ENCODE peak calls at places on chromosomes 4 and X, in five cellular contexts. L is testis, T is omental fat pad, P is PC-3, U is AG04450. I is an unnamed sample.

GRCh38 chr4:140152015-140152703 is 1.8 kb downstream of the MAML3 start:
- DNase-seq in L (peak), T (no peak), P (peak), U (no peak), I (no peak)

GRCh38 chrX:150411656-150412055 is 48.5 kb downstream of the MAMLD1 start:
- DNase-seq in L (no peak), T (no peak), P (no peak), U (no peak), I (no peak)

GRCh38 chr4:128572778-128573241 is 236.7 kb upstream of the JADE1 start:
- DNase-seq in L (no peak), T (no peak), P (peak), U (no peak), I (no peak)

GRCh38 chrX:21725498-21725897 is 32.4 kb downstream of the SMPX start:
- DNase-seq in L (no peak), T (no peak), P (peak), U (peak), I (no peak)

GRCh38 chrX:20913760-20914159 is 460.5 kb upstream of the CNKSR2 start:
- DNase-seq in L (peak), T (no peak), P (peak), U (no peak), I (peak)

GRCh38 chr4:180058731-180059215 is 2184.4 kb upstream of the TENM3 start:
- DNase-seq in L (peak), T (no peak), P (peak), U (no peak), I (peak)

GRCh38 chrX:26915064-26915463 is 548.1 kb downstream of the PPP4R3C start:
- DNase-seq in L (no peak), T (no peak), P (no peak), U (no peak), I (no peak)

GRCh38 chrX:65697915-65698796 is 30.7 kb downstream of the MSN start:
- DNase-seq in L (no peak), T (no peak), P (no peak), U (no peak), I (no peak)

DNA sequence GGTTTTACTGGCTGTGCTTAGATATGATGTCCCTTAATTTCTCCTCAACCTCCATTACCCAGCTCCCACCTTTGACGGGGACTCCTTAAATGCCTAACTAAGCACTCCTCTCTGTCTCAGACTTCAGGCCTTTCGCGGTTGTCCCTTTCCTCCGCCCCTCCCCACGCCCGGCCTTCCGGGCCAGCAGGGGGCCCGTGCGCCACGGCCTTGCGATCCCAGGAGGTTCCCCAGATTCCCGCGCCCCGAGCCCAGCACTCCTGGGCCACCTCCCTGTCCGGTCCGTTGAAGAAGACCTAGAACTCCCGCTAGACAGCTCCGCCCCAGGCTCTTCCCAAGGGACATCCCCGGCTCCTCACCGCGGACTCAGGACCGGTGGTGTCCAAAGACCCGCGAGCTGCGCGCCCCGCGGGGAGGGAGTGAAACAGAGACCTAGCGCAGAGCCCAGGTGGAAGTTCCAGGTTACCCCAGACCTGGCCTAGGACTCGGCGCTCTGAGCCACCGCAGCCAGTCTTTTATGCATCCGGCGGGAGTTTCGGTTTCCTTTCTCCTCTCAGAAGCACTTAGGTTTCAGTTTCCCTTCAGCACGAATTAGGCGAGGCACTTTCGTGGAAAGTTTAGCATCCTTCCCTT is at the start of gene DDX60:
- DNase-seq in L (peak), T (peak), P (peak), U (peak), I (peak)
- TF ChIP-seq CTCF in L (peak), T (no peak), P (peak), U (peak), I (peak)

DNA sequence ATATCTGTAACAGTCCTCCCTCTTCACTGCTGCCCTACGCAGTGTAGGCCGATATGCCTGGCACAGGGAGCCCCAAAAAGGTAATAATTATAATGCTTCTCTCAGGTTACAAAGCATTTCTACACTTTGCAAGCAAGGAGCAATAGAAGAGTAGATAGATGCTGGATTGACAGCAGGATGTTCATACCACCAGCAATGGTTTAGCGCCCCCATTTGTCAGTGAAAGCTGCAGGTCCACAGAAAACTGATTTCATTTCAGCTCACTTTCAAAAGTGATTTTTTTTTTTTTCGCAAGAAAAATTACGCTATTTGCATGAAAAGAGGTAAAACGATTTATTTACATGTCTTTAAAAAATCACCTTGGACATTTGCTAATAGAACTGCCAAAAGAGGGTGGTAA is 34.5 kb downstream of the HPF1 start:
- DNase-seq in L (peak), T (no peak), P (peak), U (no peak), I (no peak)
- TF ChIP-seq CTCF in L (peak), T (no peak), P (peak), U (peak), I (no peak)

GRCh38 chrX:77628294-77629025 is 157.6 kb downstream of the ATRX start:
- DNase-seq in L (no peak), T (no peak), P (peak), U (no peak), I (no peak)
- TF ChIP-seq CTCF in L (no peak), T (no peak), P (peak), U (no peak), I (no peak)

GRCh38 chr4:113586072-113586471 is 175.5 kb downstream of the CAMK2D start:
- DNase-seq in L (no peak), T (no peak), P (no peak), U (no peak), I (no peak)

GRCh38 chr4:113588895-113589668 is 172.5 kb downstream of the CAMK2D start:
- DNase-seq in L (no peak), T (no peak), P (no peak), U (no peak), I (no peak)

GRCh38 chr4:113587640-113588275 is 173.8 kb downstream of the CAMK2D start:
- DNase-seq in L (no peak), T (no peak), P (no peak), U (no peak), I (no peak)

GRCh38 chr4:113584407-113585150 is 177.0 kb downstream of the CAMK2D start:
- DNase-seq in L (no peak), T (no peak), P (no peak), U (peak), I (no peak)

DNA sequence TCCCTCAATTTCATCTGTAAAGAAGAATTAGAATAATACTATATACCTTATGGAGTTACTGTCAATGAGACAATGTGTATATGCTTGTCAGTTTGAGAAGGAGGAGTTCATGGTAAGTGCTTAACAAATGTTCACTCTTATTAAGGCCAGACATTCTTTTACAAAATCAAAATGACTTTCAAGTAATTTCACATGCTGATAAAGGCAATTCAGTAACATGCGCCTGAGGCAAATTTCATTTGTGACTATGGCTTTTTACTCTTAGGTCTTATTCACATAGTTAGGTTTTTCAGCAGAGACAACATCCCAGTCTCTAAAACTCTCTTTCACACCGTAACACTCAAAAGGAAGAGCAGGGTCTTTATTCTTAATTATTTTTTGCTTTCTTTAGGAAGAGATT is 174.4 kb downstream of the CAMK2D start:
- DNase-seq in L (no peak), T (no peak), P (no peak), U (no peak), I (no peak)
- TF ChIP-seq CTCF in L (no peak), T (no peak), P (no peak), U (no peak), I (no peak)

GRCh38 chr4:134471569-134471968 is 270.0 kb upstream of the PABPC4L start:
- DNase-seq in L (no peak), T (no peak), P (no peak), U (no peak), I (no peak)

GRCh38 chr4:134465417-134465816 is 263.8 kb upstream of the PABPC4L start:
- DNase-seq in L (no peak), T (no peak), P (no peak), U (no peak), I (no peak)

DNA sequence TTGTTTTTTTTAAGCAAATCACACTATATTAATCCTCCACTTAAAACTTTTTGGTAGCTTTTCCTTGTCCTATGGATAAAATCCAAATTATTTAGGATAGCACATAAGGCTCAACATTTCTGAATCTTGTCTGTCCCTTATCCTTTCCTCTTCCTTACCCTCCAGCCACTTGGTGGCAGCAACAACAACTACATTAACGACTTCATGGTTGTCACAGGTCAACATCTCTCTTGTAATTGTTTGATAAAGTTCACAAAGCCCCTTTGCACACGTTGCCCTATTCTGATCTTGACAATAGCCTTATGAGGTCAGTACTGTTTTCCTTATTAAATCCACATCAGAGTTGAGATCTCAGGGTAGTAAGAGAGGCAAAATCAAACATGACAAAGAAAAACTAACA is 269.0 kb upstream of the PABPC4L start:
- DNase-seq in L (peak), T (no peak), P (peak), U (no peak), I (no peak)
- TF ChIP-seq CTCF in L (no peak), T (no peak), P (peak), U (no peak), I (no peak)

GRCh38 chrX:111006119-111006518 is 89.9 kb upstream of the PAK3 start:
- DNase-seq in L (no peak), T (no peak), P (no peak), U (no peak), I (no peak)

GRCh38 chrX:111010151-111010550 is 85.8 kb upstream of the PAK3 start:
- DNase-seq in L (no peak), T (no peak), P (no peak), U (no peak), I (no peak)

GRCh38 chrX:111007238-111007637 is 88.8 kb upstream of the PAK3 start:
- DNase-seq in L (no peak), T (no peak), P (peak), U (no peak), I (no peak)

GRCh38 chrX:111009256-111009655 is 86.7 kb upstream of the PAK3 start:
- DNase-seq in L (no peak), T (no peak), P (no peak), U (no peak), I (no peak)

DNA sequence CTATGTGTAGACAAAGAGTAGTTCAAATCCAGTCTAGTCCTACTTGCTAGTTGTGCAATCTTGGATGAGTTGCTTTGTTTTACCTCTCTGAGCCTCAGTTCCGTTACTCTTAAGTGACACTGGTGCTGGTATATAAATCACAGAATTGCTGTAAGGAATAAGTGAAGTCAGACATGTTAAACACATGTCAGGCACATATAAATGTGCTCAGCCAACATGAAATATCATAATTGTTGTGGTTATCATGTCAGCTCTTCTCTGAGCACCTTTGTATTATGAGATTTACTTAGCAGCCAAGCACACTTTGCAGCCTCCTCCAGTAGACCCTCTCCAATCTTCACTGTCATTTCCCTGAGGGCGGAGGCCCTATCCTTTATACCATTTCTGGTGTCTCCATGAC is 87.9 kb upstream of the PAK3 start:
- DNase-seq in L (no peak), T (no peak), P (no peak), U (no peak), I (no peak)
- TF ChIP-seq CTCF in L (no peak), T (no peak), P (no peak), U (no peak), I (no peak)